ENCODE peak calls at places on chromosomes 5 and 9, in four cellular contexts. One of them, this sample, is unnamed.

GRCh38 chr5:136028782-136029742 is at the start of gene TGFBI:
- DNase-seq in lower lobe of right lung: peak
- DNase-seq in mesendoderm: peak
- DNase-seq in ovary: peak
- DNase-seq in this sample: no peak

GRCh38 chr9:94899464-94900221 is 173.1 kb downstream of the AOPEP start:
- DNase-seq in lower lobe of right lung: no peak
- DNase-seq in ovary: no peak
- DNase-seq in mesendoderm: no peak
- DNase-seq in this sample: no peak

GRCh38 chr5:151662805-151663204 is 23.9 kb downstream of the SPARC start:
- DNase-seq in ovary: no peak
- DNase-seq in mesendoderm: no peak
- DNase-seq in lower lobe of right lung: no peak
- DNase-seq in this sample: no peak

GRCh38 chr9:134316444-134317160 is 9.7 kb upstream of the RXRA start:
- DNase-seq in lower lobe of right lung: peak
- DNase-seq in ovary: peak
- DNase-seq in mesendoderm: no peak
- DNase-seq in this sample: no peak

GRCh38 chr9:137502008-137502913 is 43.1 kb upstream of the NSMF start:
- DNase-seq in mesendoderm: peak
- DNase-seq in ovary: no peak
- DNase-seq in lower lobe of right lung: no peak
- DNase-seq in this sample: no peak

GRCh38 chr9:93666279-93666784 is 89.9 kb downstream of the PHF2 start:
- DNase-seq in ovary: peak
- DNase-seq in mesendoderm: no peak
- DNase-seq in lower lobe of right lung: peak
- DNase-seq in this sample: no peak

GRCh38 chr5:151195622-151196021 is 28.3 kb downstream of the CCDC69 start:
- DNase-seq in mesendoderm: no peak
- DNase-seq in ovary: no peak
- DNase-seq in lower lobe of right lung: peak
- DNase-seq in this sample: no peak

GRCh38 chr5:160188151-160188967 is 40.9 kb upstream of the FABP6 start:
- DNase-seq in mesendoderm: peak
- DNase-seq in lower lobe of right lung: peak
- DNase-seq in ovary: peak
- DNase-seq in this sample: no peak

GRCh38 chr9:123039617-123040219 is 6.3 kb downstream of the GPR21 start:
- DNase-seq in mesendoderm: no peak
- DNase-seq in ovary: no peak
- DNase-seq in lower lobe of right lung: no peak
- DNase-seq in this sample: no peak

GRCh38 chr5:161720460-161720859 is 34.9 kb downstream of the GABRA6 start:
- DNase-seq in ovary: no peak
- DNase-seq in mesendoderm: no peak
- DNase-seq in lower lobe of right lung: no peak
- DNase-seq in this sample: no peak

GRCh38 chr5:54644226-54644625 is 126.7 kb downstream of the SNX18 start:
- DNase-seq in mesendoderm: no peak
- DNase-seq in lower lobe of right lung: no peak
- DNase-seq in ovary: no peak
- DNase-seq in this sample: no peak

GRCh38 chr5:87300176-87300575 is 32.5 kb downstream of the RASA1 start:
- DNase-seq in mesendoderm: no peak
- DNase-seq in lower lobe of right lung: no peak
- DNase-seq in ovary: no peak
- DNase-seq in this sample: no peak

GRCh38 chr5:113225259-113225658 is 209.5 kb downstream of the TSSK1B start:
- DNase-seq in lower lobe of right lung: no peak
- DNase-seq in ovary: no peak
- DNase-seq in mesendoderm: no peak
- DNase-seq in this sample: no peak

GRCh38 chr5:139443766-139444473 is 4.6 kb upstream of the DNAJC18 start:
- DNase-seq in lower lobe of right lung: no peak
- DNase-seq in mesendoderm: peak
- DNase-seq in ovary: no peak
- DNase-seq in this sample: no peak

GRCh38 chr5:139392678-139393496 is 2.0 kb downstream of the PROB1 start:
- DNase-seq in ovary: peak
- DNase-seq in lower lobe of right lung: peak
- DNase-seq in mesendoderm: peak
- DNase-seq in this sample: no peak

GRCh38 chr9:84754461-84754860 is 84.9 kb downstream of the NTRK2 start:
- DNase-seq in lower lobe of right lung: no peak
- DNase-seq in ovary: no peak
- DNase-seq in mesendoderm: no peak
- DNase-seq in this sample: no peak

GRCh38 chr5:112070022-112070421 is 313.0 kb upstream of the NREP start:
- DNase-seq in ovary: no peak
- DNase-seq in lower lobe of right lung: no peak
- DNase-seq in mesendoderm: peak
- DNase-seq in this sample: no peak

GRCh38 chr5:98416541-98416940 is 356.9 kb upstream of the RGMB start:
- DNase-seq in ovary: no peak
- DNase-seq in mesendoderm: no peak
- DNase-seq in lower lobe of right lung: no peak
- DNase-seq in this sample: no peak

GRCh38 chr9:126095546-126096190 is 231.0 kb upstream of the MVB12B start:
- DNase-seq in lower lobe of right lung: no peak
- DNase-seq in mesendoderm: no peak
- DNase-seq in ovary: no peak
- DNase-seq in this sample: no peak

GRCh38 chr9:130331573-130331972 is 66.0 kb downstream of the HMCN2 start:
- DNase-seq in mesendoderm: peak
- DNase-seq in lower lobe of right lung: no peak
- DNase-seq in ovary: peak
- DNase-seq in this sample: no peak

GRCh38 chr5:126052791-126053190 is 370.4 kb upstream of the GRAMD2B start:
- DNase-seq in ovary: no peak
- DNase-seq in lower lobe of right lung: no peak
- DNase-seq in mesendoderm: no peak
- DNase-seq in this sample: no peak
- H3K27ac ChIP-seq in ovary: no peak
- H3K27ac ChIP-seq in lower lobe of right lung: no peak
- H3K27ac ChIP-seq in mesendoderm: no peak
- H3K27ac ChIP-seq in this sample: no peak

DNA sequence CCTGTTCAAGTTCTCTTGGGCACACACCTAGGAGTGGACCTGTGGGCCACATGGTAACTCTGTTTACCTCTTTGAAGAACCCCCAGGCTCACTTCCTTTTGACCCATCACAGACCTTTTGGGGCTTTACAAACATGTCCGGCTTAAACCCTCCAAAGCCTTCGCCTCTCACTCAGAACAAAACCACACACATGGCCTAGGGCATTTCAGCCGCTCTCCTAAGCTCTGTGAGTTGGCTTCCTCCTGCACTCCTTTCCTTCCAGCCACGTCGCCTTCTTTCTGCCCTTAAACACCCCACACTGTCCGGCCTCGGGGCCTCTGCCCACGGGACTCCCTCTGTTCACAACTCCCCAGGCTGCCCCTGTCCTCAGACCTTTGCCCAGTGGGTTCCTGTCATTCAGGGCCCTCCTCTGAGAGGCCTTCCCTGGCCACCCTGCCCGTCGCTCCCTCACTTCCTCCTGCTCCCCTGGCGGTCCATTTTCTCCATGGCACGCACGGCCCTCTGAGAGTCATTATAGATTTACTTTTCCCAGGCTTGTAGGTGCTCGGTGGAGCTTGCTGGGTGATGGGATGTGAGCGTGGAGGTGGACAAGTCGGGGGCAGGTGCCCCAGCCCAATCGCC is 1.9 kb downstream of the DOK3 start:
- DNase-seq in mesendoderm: no peak
- DNase-seq in lower lobe of right lung: no peak
- DNase-seq in ovary: no peak
- DNase-seq in this sample: no peak
- H3K27ac ChIP-seq in mesendoderm: no peak
- H3K27ac ChIP-seq in lower lobe of right lung: peak
- H3K27ac ChIP-seq in ovary: no peak
- H3K27ac ChIP-seq in this sample: no peak

DNA sequence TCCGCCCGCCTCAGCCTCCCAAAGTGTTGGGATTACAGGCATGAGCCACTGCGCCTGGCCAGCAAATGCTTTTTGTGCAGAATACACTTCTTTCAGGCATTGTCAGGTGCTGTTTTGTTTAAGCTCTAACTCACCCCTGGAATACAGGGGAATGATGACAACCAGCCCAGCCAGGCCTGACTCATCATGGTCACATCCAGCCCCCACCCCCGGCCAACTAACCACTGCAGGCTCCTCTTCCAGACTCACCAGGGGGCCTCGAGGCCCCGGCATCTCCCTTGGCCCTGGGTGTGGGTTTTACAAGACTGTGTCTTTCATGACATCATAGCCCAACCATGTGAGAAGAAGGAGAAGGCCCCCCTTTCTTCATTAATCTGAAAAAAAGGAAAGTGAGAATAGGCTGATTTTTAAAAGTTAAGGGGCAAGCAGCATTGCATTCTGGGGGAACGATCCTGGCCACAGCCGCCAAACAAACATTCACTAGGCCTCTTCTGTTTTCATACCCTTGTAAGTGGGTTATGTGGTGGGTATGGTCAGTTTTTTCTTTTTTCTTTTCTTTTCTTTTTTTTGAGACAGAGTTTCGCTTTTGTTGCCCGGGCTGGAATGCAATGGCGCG is 35.6 kb downstream of the OLFML2A start:
- DNase-seq in mesendoderm: peak
- DNase-seq in ovary: no peak
- DNase-seq in lower lobe of right lung: no peak
- DNase-seq in this sample: no peak
- H3K27ac ChIP-seq in mesendoderm: no peak
- H3K27ac ChIP-seq in ovary: no peak
- H3K27ac ChIP-seq in lower lobe of right lung: no peak
- H3K27ac ChIP-seq in this sample: no peak

DNA sequence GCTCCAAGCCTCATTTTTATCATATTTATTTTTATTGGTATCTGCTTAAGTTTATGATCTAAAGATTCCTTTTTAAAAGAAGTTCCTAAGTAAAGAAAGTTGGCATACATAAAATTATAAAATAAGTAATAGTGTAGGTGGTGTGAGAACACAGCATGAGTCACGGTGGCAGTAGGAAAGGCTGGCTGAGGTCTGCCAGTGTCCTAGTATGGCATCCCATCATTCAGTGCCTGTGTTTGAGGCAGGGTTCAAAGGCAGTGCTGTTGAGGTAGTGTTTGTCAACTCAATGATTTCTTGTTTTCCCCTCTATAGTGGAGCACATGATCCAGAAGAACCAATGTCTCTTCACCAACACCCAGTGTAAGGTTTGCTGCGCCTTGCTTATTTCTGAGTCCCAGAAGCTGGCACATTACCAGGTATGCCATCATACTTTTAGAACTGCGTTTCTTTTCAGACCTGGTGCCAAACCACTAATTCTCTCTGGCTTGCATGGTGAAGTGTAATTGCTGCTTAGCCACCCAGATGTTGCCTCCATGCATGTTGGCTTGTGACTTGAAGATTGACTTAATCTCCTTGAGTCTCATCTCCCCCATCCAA is 18.4 kb downstream of the ZNF346 start:
- DNase-seq in lower lobe of right lung: no peak
- DNase-seq in mesendoderm: no peak
- DNase-seq in ovary: no peak
- DNase-seq in this sample: no peak
- H3K27ac ChIP-seq in lower lobe of right lung: no peak
- H3K27ac ChIP-seq in mesendoderm: no peak
- H3K27ac ChIP-seq in ovary: no peak
- H3K27ac ChIP-seq in this sample: no peak

GRCh38 chr9:88537743-88538055 is 2.7 kb downstream of the NXNL2 start:
- DNase-seq in lower lobe of right lung: no peak
- DNase-seq in ovary: peak
- DNase-seq in mesendoderm: peak
- DNase-seq in this sample: peak
- H3K27ac ChIP-seq in lower lobe of right lung: peak
- H3K27ac ChIP-seq in ovary: peak
- H3K27ac ChIP-seq in mesendoderm: no peak
- H3K27ac ChIP-seq in this sample: no peak

DNA sequence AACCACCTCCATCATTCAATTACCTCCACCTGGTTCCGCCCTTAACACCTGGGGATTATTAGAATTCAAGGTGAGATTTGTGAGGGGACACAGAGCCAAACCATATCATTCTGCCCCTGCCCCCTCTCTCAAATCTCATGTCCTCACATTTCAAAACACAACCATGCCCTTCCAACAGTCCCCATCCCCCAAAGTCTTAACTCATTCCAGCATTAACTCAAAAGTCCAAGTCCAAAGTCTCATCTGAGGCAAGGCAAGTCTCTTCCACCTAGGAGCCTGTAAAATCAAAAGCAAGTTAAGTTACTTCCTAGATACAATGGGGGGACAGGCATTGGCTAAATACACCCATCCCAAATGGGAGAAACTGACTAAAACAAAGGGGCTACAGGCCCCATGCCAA is 18.8 kb downstream of the PSIP1 start:
- DNase-seq in mesendoderm: no peak
- DNase-seq in lower lobe of right lung: no peak
- DNase-seq in ovary: no peak
- DNase-seq in this sample: no peak
- H3K27ac ChIP-seq in mesendoderm: no peak
- H3K27ac ChIP-seq in lower lobe of right lung: no peak
- H3K27ac ChIP-seq in ovary: no peak
- H3K27ac ChIP-seq in this sample: no peak

DNA sequence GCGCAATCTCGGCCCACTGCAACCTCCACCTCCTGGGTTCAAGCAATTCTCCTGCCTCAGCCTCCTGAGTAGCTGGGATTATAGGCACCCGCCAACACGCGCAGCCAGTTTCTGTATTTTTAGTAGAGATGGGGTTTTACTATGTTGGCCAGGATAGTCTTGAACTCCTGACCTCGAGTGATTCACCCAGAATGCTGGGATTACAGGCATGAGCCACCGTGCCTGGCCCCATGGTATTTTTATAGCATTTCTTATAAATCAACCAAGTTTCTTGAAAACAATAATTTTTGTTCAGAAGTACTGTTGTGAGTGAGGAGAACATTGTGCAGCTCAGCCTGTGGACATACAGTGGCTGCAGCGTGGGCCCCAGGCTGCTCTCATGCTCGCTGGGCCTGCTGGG is 45.2 kb downstream of the MAP1B start:
- DNase-seq in mesendoderm: no peak
- DNase-seq in lower lobe of right lung: no peak
- DNase-seq in ovary: no peak
- DNase-seq in this sample: no peak
- H3K27ac ChIP-seq in mesendoderm: no peak
- H3K27ac ChIP-seq in lower lobe of right lung: no peak
- H3K27ac ChIP-seq in ovary: no peak
- H3K27ac ChIP-seq in this sample: no peak

DNA sequence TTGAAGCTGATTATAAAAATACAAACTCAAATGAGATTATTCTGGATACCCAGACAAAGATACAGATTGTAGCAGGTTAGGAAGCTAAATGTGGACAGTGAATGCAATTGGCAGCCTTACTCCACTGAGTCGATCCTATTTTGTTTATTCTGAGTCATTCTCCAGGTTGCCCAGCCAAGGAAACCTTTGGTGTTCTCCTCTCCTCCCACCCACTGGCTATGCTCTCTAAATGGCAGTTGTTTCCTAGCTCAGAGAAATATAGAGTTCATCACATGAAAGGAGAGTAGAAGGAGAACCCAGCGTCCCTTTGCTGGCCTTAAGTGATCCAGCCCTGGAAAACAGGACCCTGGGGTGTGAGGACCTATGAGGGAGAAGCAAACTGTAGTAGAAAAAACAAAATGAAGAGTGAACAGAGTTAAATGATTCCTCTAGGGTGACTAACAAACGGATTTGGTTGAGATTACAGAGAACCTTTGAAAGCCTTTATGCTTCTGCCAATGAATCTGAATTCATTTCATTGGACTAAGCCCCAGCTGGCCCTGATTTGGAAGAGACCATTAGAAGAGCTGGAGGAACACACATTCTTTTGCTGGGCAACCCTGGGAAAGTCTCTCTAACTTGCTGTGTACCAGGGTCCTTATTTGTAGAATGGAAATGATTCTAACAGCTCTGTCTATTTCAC is 95.1 kb downstream of the BRINP1 start:
- DNase-seq in lower lobe of right lung: no peak
- DNase-seq in mesendoderm: no peak
- DNase-seq in ovary: no peak
- DNase-seq in this sample: no peak
- H3K27ac ChIP-seq in lower lobe of right lung: no peak
- H3K27ac ChIP-seq in mesendoderm: no peak
- H3K27ac ChIP-seq in ovary: no peak
- H3K27ac ChIP-seq in this sample: no peak